ENCODE peak calls at places on chromosomes 16 and 17, in ten cellular contexts. T is stimulated activated CD8-positive, alpha-beta memory T cell treated with anti-CD3 and anti-CD28 coated beads, Interleukin-15, amount 100 ng/mL, for 24 hours; I is NCI-H524; O is SHP77; E is cerebellar cortex; S is body of pancreas; A is fibroblast of lung; D is activated T-helper 1 cell treated with Interleukin-2 at 50 U/mL for 16 hours; G is stimulated activated naive CD4-positive, alpha-beta T cell; Y is stimulated activated naive CD8-positive, alpha-beta T cell treated with anti-CD3 and anti-CD28 coated beads, Interleukin-15, Interleukin-2, amounts not matched to agents 100 U/mL and 50 U/mL, for 24 hours. J is an unnamed sample.

GRCh38 chr16:50281391-50282009 is 15.1 kb downstream of the ADCY7 start:
- DNase-seq in S (no peak), Y (no peak), G (no peak), I (no peak), E (no peak), O (no peak), D (no peak), A (no peak), T (no peak), J (no peak)

GRCh38 chr17:12856451-12856850 is 67.2 kb downstream of the ARHGAP44 start:
- DNase-seq in O (no peak), S (no peak), T (no peak), Y (no peak), E (no peak), D (no peak), A (no peak), G (no peak), I (no peak), J (no peak)

GRCh38 chr17:37789166-37789565 is 44.3 kb upstream of the HNF1B start:
- DNase-seq in I (no peak), S (no peak), T (no peak), A (no peak), G (no peak), D (no peak), E (no peak), Y (no peak), O (no peak), J (no peak)

GRCh38 chr16:50517450-50518252 is 30.5 kb upstream of the NKD1 start:
- DNase-seq in A (no peak), S (no peak), E (no peak), I (no peak), D (no peak), G (no peak), T (no peak), O (no peak), Y (no peak), J (no peak)

GRCh38 chr16:73794936-73795335 is 501.7 kb upstream of the PSMD7 start:
- DNase-seq in D (no peak), O (no peak), G (no peak), E (no peak), Y (no peak), A (peak; percentile 48), T (no peak), I (peak; percentile 65), S (peak; percentile 7), J (no peak)

GRCh38 chr17:12959441-12959840 is 58.4 kb downstream of the ELAC2 start:
- DNase-seq in S (no peak), G (no peak), A (peak; percentile 29), E (no peak), Y (no peak), I (no peak), O (no peak), T (no peak), D (no peak), J (no peak)

GRCh38 chr17:78873519-78874340 is 29.3 kb downstream of the CEP295NL start:
- DNase-seq in G (no peak), T (no peak), Y (no peak), D (no peak), A (peak; percentile 62), I (peak; percentile 94), O (peak; percentile 89), E (no peak), S (peak; percentile 91), J (no peak)

GRCh38 chr17:76270127-76270592 is 5.0 kb downstream of the UBALD2 start:
- DNase-seq in O (no peak), T (no peak), A (no peak), E (no peak), I (no peak), G (no peak), Y (peak; percentile 78), D (no peak), S (no peak), J (no peak)

GRCh38 chr17:4968166-4968915 is 724 bp upstream of the SPAG7 start:
- DNase-seq in T (no peak), I (no peak), A (no peak), G (peak; percentile 34), Y (peak; percentile 63), S (no peak), O (peak; percentile 79), E (no peak), D (no peak), J (no peak)

GRCh38 chr17:63961355-63962207 is 11.1 kb downstream of the SCN4A start:
- DNase-seq in T (no peak), D (no peak), O (peak; percentile 33), A (peak; percentile 85), S (peak; percentile 69), Y (peak; percentile 52), E (peak; percentile 34), I (no peak), G (peak; percentile 44), J (peak; percentile 80)

GRCh38 chr17:28279411-28279810 is 39.6 kb upstream of the TMEM97 start:
- DNase-seq in O (no peak), T (no peak), Y (no peak), S (no peak), E (no peak), G (no peak), D (no peak), A (no peak), I (no peak), J (no peak)

GRCh38 chr16:75938818-75939217 is 212.5 kb upstream of the CPHXL start:
- DNase-seq in I (no peak), E (no peak), A (peak; percentile 9), S (no peak), G (no peak), T (no peak), D (no peak), Y (no peak), O (no peak), J (peak; percentile 34)

GRCh38 chr17:37801131-37801530 is 56.3 kb upstream of the HNF1B start:
- DNase-seq in G (no peak), A (no peak), S (no peak), Y (no peak), I (no peak), D (no peak), E (no peak), T (no peak), O (no peak), J (no peak)

GRCh38 chr16:87490091-87490798 is 2.6 kb downstream of the ZCCHC14 start:
- DNase-seq in Y (peak; percentile 11), G (peak; percentile 7), O (no peak), S (no peak), I (no peak), E (no peak), D (no peak), A (peak; percentile 18), T (no peak), J (no peak)